ENCODE peak calls at places on chromosomes 5 and 9, in four cellular contexts. One of them, this sample, is unnamed.

GRCh38 chr5:10288600-10289213 is 19.0 kb downstream of the CMBL start:
- DNase-seq in H1: no peak
- DNase-seq in K562: no peak
- DNase-seq in HepG2: no peak
- DNase-seq in this sample: no peak

GRCh38 chr5:9173281-9174048 is 372.4 kb downstream of the SEMA5A start:
- DNase-seq in H1: no peak
- DNase-seq in K562: no peak
- DNase-seq in HepG2: no peak
- DNase-seq in this sample: no peak

GRCh38 chr5:175207321-175208040 is 236.5 kb downstream of the DRD1 start:
- DNase-seq in H1: no peak
- DNase-seq in K562: no peak
- DNase-seq in HepG2: no peak
- DNase-seq in this sample: no peak

GRCh38 chr5:42806004-42806700 is 5.5 kb downstream of the SELENOP start:
- DNase-seq in H1: no peak
- DNase-seq in K562: no peak
- DNase-seq in HepG2: no peak
- DNase-seq in this sample: no peak

GRCh38 chr9:123756484-123757106 is 173.3 kb downstream of the DENND1A start:
- DNase-seq in H1: no peak
- DNase-seq in K562: no peak
- DNase-seq in HepG2: no peak
- DNase-seq in this sample: no peak

GRCh38 chr5:120396186-120396585 is 67.9 kb upstream of the PRR16 start:
- DNase-seq in H1: no peak
- DNase-seq in K562: no peak
- DNase-seq in HepG2: no peak
- DNase-seq in this sample: no peak

GRCh38 chr5:140362875-140363630 is 3.1 kb downstream of the SLC4A9 start:
- DNase-seq in H1: no peak
- DNase-seq in K562: peak; percentile 89
- DNase-seq in HepG2: peak; percentile 74
- DNase-seq in this sample: peak; percentile 85

GRCh38 chr5:82595083-82595482 is 316.9 kb upstream of the RPS23 start:
- DNase-seq in H1: no peak
- DNase-seq in K562: no peak
- DNase-seq in HepG2: no peak
- DNase-seq in this sample: no peak

GRCh38 chr9:79195904-79196303 is 375.9 kb upstream of the TLE4 start:
- DNase-seq in H1: no peak
- DNase-seq in K562: no peak
- DNase-seq in HepG2: no peak
- DNase-seq in this sample: no peak

GRCh38 chr9:114093761-114094505 is 5.2 kb downstream of the KIF12 start:
- DNase-seq in H1: no peak
- DNase-seq in K562: no peak
- DNase-seq in HepG2: no peak
- DNase-seq in this sample: no peak
- H3K27ac ChIP-seq in H1: no peak overlapping the region
- H3K27ac ChIP-seq in K562: no peak overlapping the region
- H3K27ac ChIP-seq in HepG2: no peak overlapping the region
- H3K27ac ChIP-seq in this sample: no peak overlapping the region

GRCh38 chr9:110532908-110533665 is 46.5 kb downstream of the SVEP1 start:
- DNase-seq in H1: no peak
- DNase-seq in K562: no peak
- DNase-seq in HepG2: no peak
- DNase-seq in this sample: no peak
- TF ChIP-seq YY1 in H1: no peak
- TF ChIP-seq YY1 in K562: no peak
- TF ChIP-seq YY1 in HepG2: no peak
- TF ChIP-seq YY1 in this sample: no peak

DNA sequence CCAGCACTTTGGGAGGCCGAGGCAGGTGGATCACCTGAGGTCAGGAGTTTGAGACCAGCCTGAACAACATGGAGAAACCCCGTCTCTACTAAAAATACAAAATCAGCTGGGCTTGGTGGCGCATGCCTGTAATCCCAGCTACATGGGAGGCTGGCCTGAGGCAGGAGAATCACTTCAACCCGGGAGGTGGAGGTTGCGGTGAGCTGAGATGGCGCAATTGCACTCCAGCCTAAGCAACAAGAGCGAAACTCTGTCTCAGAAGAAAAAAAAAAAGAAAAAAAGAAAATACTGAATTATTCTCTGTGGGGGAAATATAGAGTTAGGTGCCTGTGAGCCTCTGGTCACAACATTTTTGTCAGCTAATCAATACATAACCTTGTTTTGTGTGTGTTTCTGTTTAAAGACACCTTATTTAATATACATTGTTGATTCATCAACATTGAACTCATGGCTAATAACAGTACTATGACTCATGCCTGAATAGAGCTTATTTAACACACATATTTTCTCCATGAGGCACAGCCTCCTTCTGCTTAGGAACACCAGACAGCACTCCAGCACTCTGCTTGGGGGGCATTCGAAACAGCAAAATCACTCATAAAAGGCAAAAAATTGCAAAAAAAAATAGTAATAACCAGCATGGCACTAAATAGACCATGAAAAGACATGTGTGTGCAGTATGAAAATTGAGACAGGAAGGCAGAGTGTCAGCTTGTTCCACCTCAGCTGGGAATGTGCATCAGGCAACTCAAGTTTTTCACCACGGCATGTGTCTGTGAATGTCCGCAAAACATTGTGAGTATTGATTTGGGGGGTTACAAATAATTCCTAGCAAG is at the start of gene IL31RA:
- DNase-seq in H1: no peak
- DNase-seq in K562: no peak
- DNase-seq in HepG2: peak; percentile 11
- DNase-seq in this sample: no peak
- TF ChIP-seq TAF1 in H1: no peak
- TF ChIP-seq TAF1 in K562: no peak
- TF ChIP-seq TAF1 in HepG2: no peak
- TF ChIP-seq TAF1 in this sample: no peak

DNA sequence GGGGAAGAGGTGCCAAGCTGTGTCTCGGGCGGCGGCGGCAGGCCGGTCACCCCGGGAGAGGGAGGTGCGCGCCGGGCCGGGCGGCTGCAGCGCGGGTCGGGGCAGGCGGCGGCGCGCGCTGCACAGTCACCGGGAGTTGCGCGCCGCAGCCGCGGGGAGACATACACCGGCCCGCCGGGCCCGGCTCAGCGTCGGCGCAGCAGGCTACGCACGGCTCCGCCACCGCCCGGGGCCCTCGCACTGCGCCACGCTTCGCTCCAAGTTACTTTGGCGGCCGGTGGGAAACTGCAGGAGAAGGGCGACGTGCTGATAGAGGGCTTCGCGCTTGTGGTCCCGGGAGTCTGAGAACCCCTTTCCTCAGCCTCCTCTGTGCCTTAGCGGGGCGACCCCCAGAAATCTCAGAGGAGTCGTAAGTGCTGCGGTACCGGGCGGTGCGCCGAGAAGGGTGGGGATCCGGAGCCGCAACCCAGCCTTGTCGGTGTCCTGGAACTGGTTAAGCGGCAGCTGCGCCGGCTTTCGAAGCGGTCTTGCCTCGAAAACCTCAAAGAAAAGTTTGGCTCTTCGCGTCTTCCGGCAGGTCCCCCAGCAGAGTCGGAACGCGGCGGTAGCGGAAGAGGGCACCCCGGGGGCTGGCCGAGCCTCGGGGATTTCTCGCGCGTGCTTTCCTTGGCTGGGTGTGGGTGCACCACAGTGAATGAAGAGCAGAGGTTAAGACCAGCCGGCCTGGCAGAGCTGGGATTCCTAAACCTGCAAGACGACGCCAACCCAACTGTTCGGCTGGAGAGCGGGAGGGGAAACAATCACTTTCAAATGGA is at the start of gene EFNA5:
- DNase-seq in H1: no peak
- DNase-seq in K562: no peak
- DNase-seq in HepG2: no peak
- DNase-seq in this sample: peak; percentile 71
- H3K27ac ChIP-seq in H1: peak within 1 kb of the TSS; percentile 3
- H3K27ac ChIP-seq in K562: no peak within 1 kb of the TSS
- H3K27ac ChIP-seq in HepG2: no peak within 1 kb of the TSS
- H3K27ac ChIP-seq in this sample: peak within 1 kb of the TSS; percentile 95

GRCh38 chr9:75051285-75051684 is 23.2 kb upstream of the CARNMT1 start:
- DNase-seq in H1: no peak
- DNase-seq in K562: peak; percentile 72
- DNase-seq in HepG2: no peak
- DNase-seq in this sample: no peak

GRCh38 chr9:75053869-75054268 is 25.8 kb upstream of the CARNMT1 start:
- DNase-seq in H1: no peak
- DNase-seq in K562: no peak
- DNase-seq in HepG2: no peak
- DNase-seq in this sample: no peak

DNA sequence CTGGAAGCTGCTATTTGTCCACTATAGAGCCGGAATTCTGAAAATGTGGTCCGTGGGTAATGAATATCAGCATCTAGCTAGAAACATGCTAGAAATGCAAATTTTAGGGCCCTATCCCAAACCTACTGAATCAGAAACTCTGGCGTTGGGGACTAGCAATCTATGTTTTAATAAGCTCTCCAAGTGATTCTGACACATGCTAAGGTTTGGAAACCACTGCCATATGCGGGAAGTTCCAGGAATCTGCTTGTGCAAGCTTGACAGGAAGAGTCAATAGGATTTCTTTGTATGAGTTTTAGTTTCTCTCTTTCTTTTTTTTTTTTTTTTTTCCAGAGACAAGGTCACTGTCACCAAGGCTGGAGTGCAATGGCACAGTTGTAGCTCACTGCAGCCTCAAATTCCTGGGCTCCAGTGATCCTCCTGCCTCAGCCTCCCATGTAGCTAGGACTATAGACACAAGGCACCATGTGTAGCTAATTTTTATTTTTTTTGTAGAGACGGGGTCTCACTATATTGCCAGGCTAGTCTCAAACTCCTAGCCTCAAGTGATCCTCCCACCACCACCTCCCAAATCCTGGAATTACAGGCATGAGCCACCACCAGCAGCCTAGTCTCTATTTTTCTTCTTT is 26.4 kb upstream of the CARNMT1 start:
- DNase-seq in H1: no peak
- DNase-seq in K562: no peak
- DNase-seq in HepG2: peak; percentile 29
- DNase-seq in this sample: no peak
- TF ChIP-seq YY1 in H1: no peak
- TF ChIP-seq YY1 in K562: no peak
- TF ChIP-seq YY1 in HepG2: no peak
- TF ChIP-seq YY1 in this sample: no peak

DNA sequence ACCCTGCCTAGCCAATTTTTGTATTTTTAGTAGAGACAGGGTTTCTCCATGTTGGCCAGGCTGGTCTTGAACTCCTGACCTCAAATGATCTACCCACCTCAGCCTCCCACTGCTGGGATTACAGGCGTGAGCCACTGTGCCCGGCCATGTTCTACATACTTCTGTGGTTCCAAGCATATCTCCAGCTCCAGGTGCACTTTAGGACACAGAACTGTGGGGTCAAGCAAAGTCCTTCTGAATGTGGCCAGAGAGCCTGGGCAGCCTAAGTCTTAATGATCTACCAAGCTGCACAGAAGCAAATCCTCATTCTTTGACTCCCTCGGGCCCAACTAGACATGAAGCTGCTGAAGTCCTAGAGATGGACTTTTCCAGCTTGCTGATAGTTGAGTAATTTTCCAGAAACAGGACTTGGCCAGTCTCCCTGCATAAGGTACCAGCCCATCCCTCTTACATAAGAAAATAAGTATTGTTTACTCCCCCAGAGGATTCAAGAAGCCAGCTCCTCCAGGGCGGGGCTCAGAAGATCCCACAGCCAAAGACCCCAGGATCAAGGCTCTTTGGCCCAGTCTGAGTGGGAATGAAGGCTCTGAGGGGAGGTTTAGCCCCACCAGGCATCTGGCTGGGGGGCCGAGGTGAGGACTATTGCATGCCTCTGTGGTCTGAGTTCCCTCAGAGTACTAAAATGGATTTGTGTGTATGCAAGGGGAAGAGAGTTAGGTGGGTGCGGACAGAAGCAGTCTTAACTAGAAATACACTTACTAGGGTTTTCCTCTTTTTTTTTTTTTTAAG is 8.7 kb downstream of the CLTB start:
- DNase-seq in H1: no peak
- DNase-seq in K562: no peak
- DNase-seq in HepG2: no peak
- DNase-seq in this sample: peak; percentile 5
- TF ChIP-seq TAF1 in H1: no peak
- TF ChIP-seq TAF1 in K562: no peak
- TF ChIP-seq TAF1 in HepG2: no peak
- TF ChIP-seq TAF1 in this sample: no peak

DNA sequence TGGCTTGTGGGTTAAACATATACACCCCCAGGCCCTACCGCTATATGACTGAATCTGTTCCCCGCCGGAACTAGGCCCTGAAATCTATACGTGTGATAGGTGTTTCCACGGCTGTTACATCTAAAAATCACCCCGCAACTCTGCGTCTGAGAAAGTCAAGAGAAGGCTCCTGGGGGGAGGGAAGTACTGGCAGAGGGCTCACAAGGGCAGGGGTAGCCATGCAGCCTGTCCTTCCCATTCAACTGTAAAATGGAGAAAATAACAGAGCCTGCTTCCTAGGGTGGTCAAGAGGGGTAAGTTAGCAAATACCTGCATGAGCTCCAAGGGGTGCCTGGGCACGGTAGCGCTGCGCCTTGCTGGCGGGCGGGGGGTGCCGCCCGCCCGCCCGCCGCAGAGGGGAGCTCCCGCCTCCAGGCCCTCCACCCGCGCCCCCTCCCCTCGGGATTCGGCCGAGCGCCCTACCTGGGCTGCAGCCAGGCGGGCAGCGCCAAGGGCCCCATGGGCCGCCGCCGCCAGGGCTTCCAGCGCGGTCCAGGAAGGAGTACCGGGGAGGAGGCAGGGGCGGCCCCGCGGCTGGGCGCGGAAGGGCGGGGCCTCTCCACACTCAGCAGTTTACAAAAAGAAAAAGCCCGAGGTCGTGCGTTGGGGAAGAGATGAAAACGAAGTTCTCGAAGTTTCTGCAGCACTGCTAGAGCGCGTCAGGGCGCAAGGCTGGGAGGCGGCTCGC is at the start of gene HACD4:
- DNase-seq in H1: peak; percentile 57
- DNase-seq in K562: no peak
- DNase-seq in HepG2: no peak
- DNase-seq in this sample: peak; percentile 68
- H3K27ac ChIP-seq in H1: no peak within 1 kb of the TSS
- H3K27ac ChIP-seq in K562: no peak within 1 kb of the TSS
- H3K27ac ChIP-seq in HepG2: no peak within 1 kb of the TSS
- H3K27ac ChIP-seq in this sample: no peak within 1 kb of the TSS

DNA sequence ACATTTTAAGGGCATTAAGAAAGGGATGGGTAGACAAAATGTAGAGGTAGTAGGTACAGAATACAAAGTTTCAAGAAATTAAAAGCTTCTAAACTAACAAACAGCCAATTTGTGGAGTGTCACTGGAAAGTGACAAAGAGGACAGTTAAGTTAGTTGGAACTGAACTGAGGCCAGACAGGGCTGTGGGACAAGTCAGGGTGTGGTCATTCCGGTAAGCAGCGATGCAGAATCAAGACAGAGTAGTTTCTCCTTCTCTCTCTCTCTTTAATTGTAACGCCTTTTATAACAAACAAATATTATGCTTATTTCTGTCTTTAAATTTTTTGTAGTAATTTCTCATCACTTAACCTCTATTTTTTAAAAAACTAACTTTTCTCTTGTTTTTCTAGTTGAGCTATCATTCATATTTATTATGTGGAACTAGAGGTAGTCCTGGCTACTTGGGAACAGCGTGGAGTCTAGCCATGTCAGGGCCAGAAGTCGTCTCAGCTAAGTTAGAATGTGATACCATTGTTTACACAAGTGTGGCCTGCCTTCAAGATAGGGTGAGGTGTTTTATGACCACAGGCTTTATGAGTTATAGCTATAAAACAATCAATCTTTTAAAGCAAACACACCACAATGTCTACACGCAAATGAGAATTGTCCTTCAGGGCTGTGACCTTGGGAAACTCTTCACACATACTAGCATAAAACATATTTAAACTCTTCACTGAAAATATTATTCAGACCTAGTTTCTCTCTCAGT is 115.3 kb upstream of the CDKN2B start:
- DNase-seq in H1: no peak
- DNase-seq in K562: no peak
- DNase-seq in HepG2: no peak
- DNase-seq in this sample: no peak
- TF ChIP-seq YY1 in H1: no peak
- TF ChIP-seq YY1 in K562: no peak
- TF ChIP-seq YY1 in HepG2: no peak
- TF ChIP-seq YY1 in this sample: no peak

This sample was measured in SK-N-SH.